ENCODE peak calls at places on chromosomes 12 and 14, in eight cellular contexts. M, J, D, T, S, V, O and B are unnamed samples.

GRCh38 chr12:28222081-28222700 is 31.9 kb downstream of the CCDC91 start:
- DNase-seq in M (peak; percentile 36), J (no peak), D (no peak), T (no peak), S (no peak), V (no peak), O (no peak), B (no peak)

GRCh38 chr12:26473291-26473690 is 277.9 kb downstream of the SSPN start:
- DNase-seq in M (no peak), J (no peak), D (no peak), T (no peak), S (peak; percentile 23), V (no peak), O (no peak), B (peak; percentile 34)

GRCh38 chr12:92927436-92928116 is 1.5 kb downstream of the EEA1 start:
- DNase-seq in M (no peak), J (no peak), D (peak; percentile 69), T (no peak), S (peak; percentile 84), V (peak; percentile 67), O (no peak), B (peak; percentile 75)

GRCh38 chr14:68794130-68794855 is 1.4 kb upstream of the ZFP36L1 start:
- DNase-seq in M (peak; percentile 88), J (peak; percentile 91), D (peak; percentile 96), T (peak; percentile 89), S (peak; percentile 94), V (peak; percentile 92), O (peak; percentile 90), B (peak; percentile 98)

GRCh38 chr14:103562135-103562384 is 397 bp downstream of the BAG5 start:
- DNase-seq in M (no peak), J (peak; percentile 52), D (no peak), T (no peak), S (peak; percentile 45), V (no peak), O (no peak), B (peak; percentile 39)

GRCh38 chr12:26746315-26746714 is 86.7 kb downstream of the ITPR2 start:
- DNase-seq in M (no peak), J (no peak), D (peak; percentile 52), T (no peak), S (peak; percentile 68), V (no peak), O (no peak), B (peak; percentile 63)

GRCh38 chr14:24806061-24806678 is 172.2 kb upstream of the GZMB start:
- DNase-seq in M (peak; percentile 84), J (peak; percentile 69), D (peak; percentile 61), T (no peak), S (peak; percentile 65), V (peak; percentile 85), O (peak; percentile 63), B (peak; percentile 16)

GRCh38 chr14:55482936-55483605 is 42.7 kb upstream of the TBPL2 start:
- DNase-seq in M (no peak), J (no peak), D (no peak), T (no peak), S (peak; percentile 16), V (no peak), O (no peak), B (no peak)

GRCh38 chr12:41983394-41983793 is 161.3 kb downstream of the GXYLT1 start:
- DNase-seq in M (no peak), J (no peak), D (no peak), T (no peak), S (no peak), V (no peak), O (no peak), B (no peak)

GRCh38 chr12:58648151-58648550 is 272.2 kb downstream of the LRIG3 start:
- DNase-seq in M (no peak), J (no peak), D (no peak), T (no peak), S (no peak), V (no peak), O (no peak), B (no peak)

GRCh38 chr12:124687695-124688301 is 120.4 kb upstream of the NCOR2 start:
- DNase-seq in M (no peak), J (peak; percentile 48), D (peak; percentile 39), T (no peak), S (peak; percentile 70), V (no peak), O (no peak), B (peak; percentile 42)

GRCh38 chr12:127083028-127083949 is 1183.7 kb upstream of the TMEM132C start:
- DNase-seq in M (no peak), J (peak; percentile 14), D (peak; percentile 86), T (no peak), S (peak; percentile 86), V (peak; percentile 72), O (no peak), B (peak; percentile 52)

GRCh38 chr14:75278422-75279152 is at the start of gene FOS:
- DNase-seq in M (peak; percentile 91), J (peak; percentile 96), D (peak; percentile 97), T (peak; percentile 93), S (peak; percentile 97), V (peak; percentile 96), O (peak; percentile 94), B (peak; percentile 96)

GRCh38 chr12:30301291-30301690 is 394.4 kb downstream of the IPO8 start:
- DNase-seq in M (no peak), J (no peak), D (no peak), T (no peak), S (no peak), V (no peak), O (no peak), B (no peak)

GRCh38 chr12:22083167-22083566 is 37.1 kb downstream of the CMAS start:
- DNase-seq in M (no peak), J (no peak), D (peak; percentile 70), T (no peak), S (peak; percentile 71), V (no peak), O (no peak), B (peak; percentile 52)

GRCh38 chr12:25436206-25436912 is 116.7 kb downstream of the LMNTD1 start:
- DNase-seq in M (no peak), J (peak; percentile 40), D (peak; percentile 93), T (no peak), S (peak; percentile 96), V (peak; percentile 85), O (no peak), B (peak; percentile 68)
- H3K4me3 ChIP-seq in M (no peak overlapping the region), J (peak overlapping the region; percentile 19), D (peak overlapping the region; percentile 47), T (peak overlapping the region; percentile 51), S (peak overlapping the region; percentile 49), V (no peak overlapping the region), O (peak overlapping the region; percentile 26), B (peak overlapping the region; percentile 27)

GRCh38 chr12:130936566-130936965 is 17.1 kb upstream of the ADGRD1 start:
- DNase-seq in M (no peak), J (no peak), D (no peak), T (no peak), S (no peak), V (no peak), O (no peak), B (no peak)

GRCh38 chr12:130934753-130935152 is 19.0 kb upstream of the ADGRD1 start:
- DNase-seq in M (no peak), J (no peak), D (no peak), T (no peak), S (no peak), V (no peak), O (no peak), B (no peak)

GRCh38 chr12:130933269-130933995 is 20.3 kb upstream of the ADGRD1 start:
- DNase-seq in M (no peak), J (no peak), D (no peak), T (no peak), S (no peak), V (no peak), O (peak; percentile 90), B (no peak)

GRCh38 chr12:130929363-130929762 is 24.3 kb upstream of the ADGRD1 start:
- DNase-seq in M (no peak), J (no peak), D (no peak), T (no peak), S (no peak), V (no peak), O (no peak), B (no peak)

GRCh38 chr12:130932061-130932650 is 21.6 kb upstream of the ADGRD1 start:
- DNase-seq in M (no peak), J (no peak), D (no peak), T (no peak), S (peak; percentile 13), V (no peak), O (no peak), B (no peak)
- H3K4me3 ChIP-seq in M (no peak overlapping the region), J (no peak overlapping the region), D (no peak overlapping the region), T (no peak overlapping the region), S (no peak overlapping the region), V (no peak overlapping the region), O (no peak overlapping the region), B (peak overlapping the region; percentile 23)

DNA sequence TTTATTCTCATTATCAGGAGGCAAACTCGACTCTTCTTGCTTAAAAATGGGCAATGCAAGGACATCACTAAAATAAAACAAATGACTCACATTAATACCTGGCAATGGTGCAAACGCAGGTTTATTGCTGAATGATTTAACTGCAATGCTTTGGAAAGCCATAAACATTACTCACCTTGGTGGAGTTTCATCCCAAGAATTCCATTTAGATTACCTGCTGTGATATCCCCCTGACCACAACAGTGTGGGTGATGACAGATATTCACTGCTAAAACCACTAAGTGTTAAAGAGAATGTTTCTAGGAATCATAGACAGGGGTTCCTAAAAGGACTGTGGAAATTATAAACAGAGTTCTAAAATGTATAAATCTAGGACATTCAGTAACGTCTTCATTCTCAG is 35.3 kb upstream of the CSRNP2 start:
- DNase-seq in M (no peak), J (no peak), D (no peak), T (no peak), S (peak; percentile 33), V (peak; percentile 13), O (no peak), B (peak; percentile 17)
- H3K4me3 ChIP-seq in M (no peak overlapping the region), J (no peak overlapping the region), D (no peak overlapping the region), T (no peak overlapping the region), S (no peak overlapping the region), V (no peak overlapping the region), O (no peak overlapping the region), B (no peak overlapping the region)

DNA sequence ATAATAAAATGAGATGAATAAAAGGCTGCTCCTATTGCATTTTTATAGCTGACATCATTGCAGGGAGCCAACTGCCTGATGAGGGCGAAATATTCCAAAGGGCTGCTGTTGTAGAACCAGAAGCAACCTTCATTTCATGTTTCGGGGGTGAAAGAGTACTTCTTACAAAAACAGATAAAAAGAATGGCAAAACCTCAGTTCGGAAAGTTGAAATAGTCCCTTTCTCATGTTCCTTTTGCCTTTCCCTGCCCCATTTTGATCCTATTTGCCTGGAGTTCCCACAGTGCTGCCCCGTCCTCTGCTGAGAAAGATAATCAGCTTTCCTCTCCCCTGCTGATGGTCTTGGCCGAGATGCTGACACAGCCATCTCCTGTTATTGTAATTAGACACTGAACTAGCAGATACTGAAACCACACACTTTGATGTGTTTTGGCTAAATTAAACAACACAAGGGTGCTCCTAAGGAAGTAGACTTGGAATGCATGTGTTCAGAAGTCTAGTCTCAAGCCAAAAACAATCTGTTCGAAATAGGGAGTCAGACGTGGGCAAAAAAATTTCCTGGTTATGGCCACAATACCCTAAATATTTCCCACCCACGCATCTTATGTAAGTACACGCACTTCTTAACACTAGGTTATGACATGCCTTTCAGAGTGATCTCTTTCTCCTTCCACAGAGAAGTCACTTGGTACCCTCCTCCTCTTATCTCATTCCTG is 117.2 kb downstream of the PPM1H start:
- DNase-seq in M (no peak), J (peak; percentile 40), D (peak; percentile 40), T (no peak), S (peak; percentile 48), V (no peak), O (no peak), B (peak; percentile 35)
- H3K4me3 ChIP-seq in M (no peak overlapping the region), J (peak overlapping the region; percentile 40), D (no peak overlapping the region), T (peak overlapping the region; percentile 31), S (peak overlapping the region; percentile 19), V (no peak overlapping the region), O (no peak overlapping the region), B (peak overlapping the region; percentile 3)

GRCh38 chr12:1003600-1004271 is 12.7 kb downstream of the ERC1 start:
- DNase-seq in M (no peak), J (no peak), D (no peak), T (no peak), S (no peak), V (no peak), O (no peak), B (no peak)
- H3K4me3 ChIP-seq in M (no peak overlapping the region), J (no peak overlapping the region), D (no peak overlapping the region), T (no peak overlapping the region), S (no peak overlapping the region), V (no peak overlapping the region), O (no peak overlapping the region), B (no peak overlapping the region)